ENCODE peak calls at places on chromosomes 7 and 10, in five cellular contexts. W, I, E, A and H are unnamed samples.

GRCh38 chr10:22217842-22218241 is at the start of gene EBLN1:
- DNase-seq in W (no peak), E (no peak), A (no peak), I (no peak), H (no peak)

GRCh38 chr7:67644149-67644548 is 647.5 kb downstream of the TYW1 start:
- DNase-seq in I (no peak), W (no peak), A (no peak), E (no peak), H (no peak)

GRCh38 chr7:12475362-12476063 is 71.8 kb upstream of the VWDE start:
- DNase-seq in A (no peak), I (no peak), E (no peak), W (peak), H (no peak)

GRCh38 chr7:125316451-125316850 is 386.8 kb upstream of the POT1 start:
- DNase-seq in W (peak), A (no peak), E (peak), I (no peak), H (no peak)

GRCh38 chr10:80405636-80406035 is 2.7 kb upstream of the PRXL2A start:
- DNase-seq in I (no peak), A (no peak), W (no peak), E (peak), H (no peak)

GRCh38 chr10:75254739-75255138 is 19.0 kb upstream of the COMTD1 start:
- DNase-seq in I (no peak), A (no peak), W (no peak), E (no peak), H (no peak)

GRCh38 chr7:2528481-2529095 is 9.0 kb downstream of the LFNG start:
- DNase-seq in W (no peak), I (no peak), A (no peak), E (no peak), H (no peak)

GRCh38 chr7:139680676-139681462 is 96.9 kb downstream of the HIPK2 start:
- DNase-seq in E (peak), A (peak), W (no peak), I (peak), H (peak)

GRCh38 chr10:64112697-64113367 is 591.6 kb downstream of the REEP3 start:
- DNase-seq in I (no peak), A (no peak), W (no peak), E (no peak), H (no peak)

GRCh38 chr7:102313997-102314780 is 27.5 kb downstream of the SH2B2 start:
- DNase-seq in W (no peak), I (no peak), A (no peak), E (no peak), H (no peak)

GRCh38 chr7:102318482-102318971 is 31.9 kb downstream of the SH2B2 start:
- DNase-seq in A (no peak), W (no peak), I (no peak), E (no peak), H (no peak)

GRCh38 chr7:102320181-102320580 is 33.5 kb downstream of the SH2B2 start:
- DNase-seq in I (no peak), W (no peak), A (no peak), E (no peak), H (peak)

GRCh38 chr7:102319671-102320070 is 33.0 kb downstream of the SH2B2 start:
- DNase-seq in A (no peak), W (no peak), E (no peak), I (no peak), H (no peak)

DNA sequence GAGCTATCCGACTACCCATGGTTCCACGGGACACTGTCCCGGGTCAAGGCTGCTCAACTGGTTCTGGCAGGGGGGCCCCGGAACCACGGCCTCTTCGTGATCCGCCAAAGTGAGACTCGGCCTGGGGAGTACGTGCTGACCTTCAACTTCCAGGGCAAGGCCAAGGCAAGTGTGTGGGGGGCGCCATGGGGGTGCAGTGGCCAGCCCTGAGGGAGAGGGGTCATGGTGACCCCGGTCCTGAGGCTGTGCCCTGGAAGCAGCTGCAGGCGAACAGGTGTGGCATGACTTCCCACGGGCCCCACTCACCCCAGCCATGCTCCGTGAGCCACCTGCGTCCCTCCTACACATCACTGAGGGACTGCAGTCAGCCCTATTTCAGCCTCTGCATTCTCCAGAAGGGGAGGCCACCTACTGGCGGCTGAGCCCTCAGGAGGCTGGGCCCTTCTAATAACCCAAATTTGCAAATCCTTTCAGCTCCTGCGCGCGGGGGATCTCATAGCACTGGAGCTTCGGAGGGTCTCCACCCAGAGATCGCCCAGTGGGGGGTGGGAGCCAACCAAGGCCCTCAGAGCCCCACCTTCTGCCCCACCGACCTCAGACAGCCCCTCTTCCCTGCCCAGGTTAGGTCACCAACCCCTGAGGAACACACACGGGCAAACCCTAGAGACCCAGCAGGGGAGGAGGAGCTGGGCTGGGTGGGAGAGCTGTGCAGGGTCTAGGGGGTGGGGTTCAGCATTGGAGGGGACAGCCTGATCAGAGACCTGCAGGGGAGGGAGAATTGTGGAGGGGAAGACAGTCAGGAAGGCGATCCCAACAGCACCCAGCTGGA is 30.8 kb downstream of the SH2B2 start:
- DNase-seq in A (no peak), I (no peak), E (peak), W (no peak), H (no peak)
- TF ChIP-seq CTCF in A (no peak), I (no peak), E (peak), W (no peak), H (peak)

DNA sequence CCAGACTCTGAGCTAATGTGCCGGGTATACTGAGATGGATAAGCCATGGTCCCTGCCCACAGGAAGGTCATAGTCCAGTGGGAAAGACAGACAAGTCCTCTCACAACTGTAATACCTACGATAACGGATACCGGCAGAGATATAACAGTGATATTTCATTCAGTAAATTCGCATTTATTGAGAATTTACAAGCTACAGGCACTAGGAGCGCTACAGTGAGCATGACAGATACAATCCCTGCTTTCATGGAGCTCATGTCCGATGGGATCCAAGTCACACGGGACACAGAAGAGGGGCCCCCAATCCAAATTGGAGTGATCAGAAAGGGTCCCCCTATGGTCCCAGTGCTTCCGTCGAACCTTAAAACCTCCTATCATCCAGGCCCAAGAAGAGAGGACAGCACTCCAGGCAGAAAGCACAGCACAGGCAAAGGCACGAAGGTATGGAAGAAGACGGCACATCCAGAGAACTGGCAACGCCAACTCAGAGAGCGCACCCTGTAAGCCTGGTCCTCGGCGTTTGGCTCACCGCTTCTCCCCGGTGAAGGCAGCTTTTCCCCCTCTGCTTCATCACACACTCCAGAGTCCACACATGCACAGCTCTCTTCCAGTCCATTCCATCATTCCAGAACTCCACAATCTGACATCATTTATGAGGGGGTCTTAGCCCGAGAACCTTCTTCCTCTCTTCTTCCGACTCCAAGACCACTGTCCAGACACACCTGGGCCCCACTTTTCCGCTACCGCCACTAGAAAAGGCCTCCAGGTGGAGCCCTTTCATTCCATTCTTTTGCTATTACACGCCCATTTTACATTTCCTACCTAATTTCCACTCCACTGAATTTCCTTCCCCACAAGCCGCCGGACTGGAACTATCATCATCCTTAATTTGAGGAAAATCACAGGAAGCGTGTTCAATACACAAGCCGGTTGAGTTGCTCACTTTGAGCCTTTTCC is 47.8 kb upstream of the NKX2-3 start:
- DNase-seq in I (no peak), A (no peak), W (no peak), E (no peak), H (no peak)
- TF ChIP-seq CTCF in I (no peak), A (no peak), W (no peak), E (no peak), H (no peak)

GRCh38 chr7:29156798-29157461 is 10.6 kb upstream of the CPVL start:
- DNase-seq in A (no peak), W (no peak), I (no peak), E (no peak), H (no peak)
- TF ChIP-seq CTCF in A (no peak), W (no peak), I (no peak), E (no peak), H (no peak)

GRCh38 chr10:124254519-124254918 is 161.1 kb upstream of the CHST15 start:
- DNase-seq in W (no peak), A (no peak), I (no peak), E (no peak), H (no peak)
- TF ChIP-seq CTCF in W (no peak), A (no peak), I (no peak), E (no peak), H (no peak)

GRCh38 chr7:102819151-102819550 is 70.4 kb downstream of the FAM185A start:
- DNase-seq in E (no peak), W (no peak), I (no peak), A (no peak), H (no peak)

GRCh38 chr7:102823715-102824114 is 74.9 kb downstream of the FAM185A start:
- DNase-seq in A (no peak), I (no peak), E (no peak), W (no peak), H (no peak)

GRCh38 chr7:102818176-102818575 is 69.4 kb downstream of the FAM185A start:
- DNase-seq in A (no peak), E (no peak), I (no peak), W (no peak), H (no peak)

DNA sequence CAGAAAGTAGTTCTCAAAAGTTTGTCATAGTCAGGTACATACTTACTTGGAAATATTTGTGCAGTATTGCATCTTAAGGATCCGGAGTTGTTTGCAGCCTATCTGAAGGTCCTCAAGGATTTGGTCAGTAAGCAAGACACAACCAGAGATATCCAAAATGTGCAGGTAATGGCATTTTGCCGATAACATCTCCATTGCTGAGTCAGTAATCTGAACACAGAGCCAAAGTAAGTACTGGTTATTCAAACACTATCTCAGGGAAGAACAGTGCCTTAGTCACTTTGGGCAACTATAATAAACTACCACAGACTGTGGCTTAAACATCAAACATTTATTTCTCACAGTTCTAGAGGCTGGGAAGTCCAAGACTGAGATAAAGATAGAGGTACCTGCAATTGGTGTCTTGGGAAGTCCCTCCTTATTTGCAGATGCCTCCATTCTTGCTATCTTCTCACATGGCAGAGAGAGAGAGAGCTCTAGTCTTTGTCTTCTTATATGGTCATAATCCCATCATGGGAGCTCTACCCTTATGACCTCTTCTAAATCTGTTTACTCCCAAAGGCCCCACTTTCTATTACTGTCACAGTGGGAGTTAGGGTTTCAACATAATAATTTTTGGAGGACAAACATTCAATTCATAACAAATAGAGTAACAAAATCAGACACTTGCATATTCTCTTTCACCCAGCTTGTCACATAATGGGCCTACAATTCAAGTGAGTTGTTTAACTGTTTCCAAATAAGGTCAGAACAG is 73.4 kb downstream of the FAM185A start:
- DNase-seq in I (no peak), E (no peak), W (no peak), A (no peak), H (no peak)
- TF ChIP-seq CTCF in I (no peak), E (no peak), W (no peak), A (no peak), H (no peak)

GRCh38 chr10:1137499-1138163 is 81.4 kb downstream of the WDR37 start:
- DNase-seq in I (no peak), W (no peak), A (peak), E (no peak), H (no peak)

GRCh38 chr10:1141701-1142100 is 85.5 kb downstream of the WDR37 start:
- DNase-seq in I (no peak), W (no peak), A (no peak), E (no peak), H (no peak)

GRCh38 chr10:1141261-1141660 is 85.1 kb downstream of the WDR37 start:
- DNase-seq in I (no peak), E (no peak), A (no peak), W (no peak), H (no peak)

GRCh38 chr10:1138529-1138928 is 82.3 kb downstream of the WDR37 start:
- DNase-seq in A (no peak), I (no peak), E (no peak), W (no peak), H (no peak)

GRCh38 chr10:1142596-1142995 is 86.4 kb downstream of the WDR37 start:
- DNase-seq in I (no peak), E (no peak), A (no peak), W (no peak), H (no peak)
- TF ChIP-seq CTCF in I (no peak), E (peak), A (no peak), W (no peak), H (peak)

DNA sequence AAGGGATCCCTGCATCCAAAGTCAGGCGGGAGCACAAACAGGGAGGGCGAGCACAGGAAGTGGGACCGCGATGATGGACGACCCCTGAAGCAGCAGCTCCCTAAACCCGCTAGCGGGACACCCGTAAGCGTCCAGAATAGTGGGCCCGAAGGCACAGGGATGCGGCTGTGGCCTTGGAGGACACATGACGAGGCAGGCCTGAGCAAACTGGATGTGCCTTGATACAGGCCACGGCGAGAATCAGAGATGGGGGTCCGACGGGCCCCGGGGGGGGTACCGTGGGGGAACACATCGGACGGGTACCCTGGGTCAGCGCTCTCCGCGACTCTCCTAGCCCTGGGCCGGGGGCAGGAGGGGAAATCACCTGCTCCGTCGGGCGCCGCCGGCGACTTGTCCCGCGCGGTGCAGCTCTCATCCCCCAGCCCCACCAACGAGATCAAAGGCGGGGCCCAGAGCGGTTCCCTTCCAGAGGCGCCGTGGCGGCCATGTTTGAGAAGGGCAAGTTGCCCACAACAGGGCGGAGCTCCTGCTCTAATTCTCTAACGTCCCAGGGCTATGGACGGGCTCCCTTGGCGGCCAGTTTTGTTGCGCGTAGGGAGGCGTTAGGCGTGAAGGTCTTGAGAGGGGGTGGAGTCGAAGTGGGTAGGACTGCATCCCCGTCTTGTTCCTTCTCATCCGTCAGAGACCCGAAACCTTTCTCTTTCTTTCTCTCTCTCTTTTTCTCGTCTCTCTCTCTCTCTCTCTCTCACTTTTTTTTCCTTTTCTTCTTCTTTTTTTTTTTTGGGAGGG is at the start of gene CUEDC2:
- DNase-seq in I (peak), A (peak), E (peak), W (peak), H (peak)
- TF ChIP-seq CTCF in I (no peak), A (no peak), E (no peak), W (no peak), H (no peak)

GRCh38 chr10:103921750-103922195 is 3.8 kb upstream of the STN1 start:
- DNase-seq in W (no peak), I (no peak), E (peak), A (no peak), H (peak)
- TF ChIP-seq CTCF in W (no peak), I (no peak), E (no peak), A (no peak), H (peak)

GRCh38 chr7:41694490-41694889 is 8.4 kb downstream of the INHBA start:
- DNase-seq in I (no peak), A (no peak), W (no peak), E (no peak), H (no peak)

GRCh38 chr7:41696323-41696916 is 6.5 kb downstream of the INHBA start:
- DNase-seq in A (peak), I (no peak), W (peak), E (peak), H (peak)

GRCh38 chr7:41691286-41691966 is 11.5 kb downstream of the INHBA start:
- DNase-seq in I (no peak), W (no peak), A (no peak), E (no peak), H (no peak)

GRCh38 chr7:41695661-41696322 is 7.1 kb downstream of the INHBA start:
- DNase-seq in I (no peak), E (no peak), A (no peak), W (no peak), H (no peak)

DNA sequence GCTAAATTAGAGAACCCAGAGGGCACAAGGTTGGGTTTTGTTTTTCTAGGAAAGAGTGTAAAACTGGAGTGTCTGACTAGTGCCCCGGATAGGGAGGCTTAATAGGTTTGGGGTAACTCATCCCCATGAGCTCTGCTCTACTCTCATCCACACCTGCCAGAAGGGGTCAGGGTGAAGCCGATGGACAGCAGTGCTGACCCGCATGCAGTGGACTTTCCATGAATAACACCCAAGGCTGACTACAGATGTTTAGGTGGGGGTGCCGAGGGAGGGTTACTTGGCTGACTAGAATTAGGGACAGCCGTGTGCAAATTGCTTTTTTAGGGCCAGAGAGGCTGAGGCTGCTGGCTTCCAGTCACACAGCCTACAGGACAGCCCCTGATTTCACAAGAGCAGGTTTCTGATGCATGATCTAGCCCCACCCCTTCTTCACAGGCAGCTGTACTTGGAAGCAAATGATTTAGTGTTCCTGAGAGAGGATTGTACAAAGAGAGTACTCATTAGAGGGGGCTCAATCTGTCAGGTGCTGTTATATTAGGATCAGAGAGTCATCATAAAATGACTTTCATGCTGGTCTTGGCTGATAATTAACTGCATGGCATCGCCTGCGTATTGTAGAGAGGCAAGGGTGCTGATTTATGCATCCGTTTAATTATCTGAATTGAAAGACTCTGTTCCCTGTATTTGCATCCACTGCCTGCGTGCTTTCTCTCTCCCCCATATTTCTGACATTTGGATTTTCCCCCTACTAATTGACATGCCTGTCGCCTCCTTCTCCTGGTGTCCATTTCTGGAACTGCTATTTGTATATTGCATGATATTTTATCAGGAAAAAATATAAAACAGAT is 9.5 kb downstream of the INHBA start:
- DNase-seq in I (no peak), W (no peak), E (no peak), A (no peak), H (no peak)
- TF ChIP-seq CTCF in I (no peak), W (peak), E (no peak), A (no peak), H (no peak)

DNA sequence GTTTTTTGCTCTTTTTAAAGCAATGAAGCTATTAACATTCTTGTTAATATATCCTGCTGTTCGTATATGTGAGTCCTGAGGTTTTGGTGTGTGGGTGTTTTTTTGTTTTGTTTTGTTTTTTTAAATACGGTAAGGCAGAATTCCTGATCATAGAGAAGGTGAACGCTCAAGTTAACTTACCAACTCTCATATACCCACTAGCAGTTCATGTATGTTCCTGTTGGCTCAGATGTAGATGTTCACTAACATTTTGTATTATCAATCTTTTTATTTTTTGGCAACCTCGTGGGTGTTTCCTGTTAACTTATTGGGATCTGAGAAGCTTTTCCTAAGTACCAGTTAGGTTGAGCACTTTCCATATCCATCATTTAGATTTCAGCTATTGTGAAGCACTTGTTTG is 20.5 kb downstream of the TRIM24 start:
- DNase-seq in E (no peak), I (no peak), A (no peak), W (no peak), H (no peak)
- TF ChIP-seq CTCF in E (no peak), I (no peak), A (no peak), W (no peak), H (no peak)